ENCODE peak calls at places on chromosomes 6 and 20, in eight cellular contexts. J is kidney; I is CD8-positive, alpha-beta T cell; E is astrocyte of the spinal cord; U is HL-60; B is HepG2; H is cardiac muscle cell; A is Peyer's patch. N is an unnamed sample.

GRCh38 chr6:30889138-30889885 is 5.0 kb downstream of the DDR1 start:
- DNase-seq in J (no peak), I (no peak), E (no peak), U (no peak), B (no peak), H (no peak), A (no peak), N (no peak)

GRCh38 chr6:55569638-55570037 is 9.4 kb downstream of the HMGCLL1 start:
- DNase-seq in J (no peak), I (no peak), E (no peak), U (no peak), B (no peak), H (no peak), A (no peak), N (no peak)

GRCh38 chr20:34522969-34523871 is 7.0 kb downstream of the DYNLRB1 start:
- DNase-seq in J (no peak), I (peak), E (peak), U (no peak), B (peak), H (peak), A (peak), N (peak)

GRCh38 chr6:158131926-158132325 is 36.1 kb downstream of the SERAC1 start:
- DNase-seq in J (no peak), I (no peak), E (no peak), U (peak), B (peak), H (peak), A (no peak), N (peak)

GRCh38 chr20:55386686-55387085 is 618.6 kb downstream of the CBLN4 start:
- DNase-seq in J (no peak), I (no peak), E (no peak), U (no peak), B (no peak), H (no peak), A (no peak), N (no peak)

GRCh38 chr20:22288957-22289356 is 295.4 kb downstream of the FOXA2 start:
- DNase-seq in J (no peak), I (no peak), E (no peak), U (no peak), B (no peak), H (no peak), A (no peak), N (no peak)

GRCh38 chr20:33896509-33896908 is 85.4 kb downstream of the CHMP4B start:
- DNase-seq in J (no peak), I (no peak), E (peak), U (no peak), B (no peak), H (no peak), A (no peak), N (peak)

GRCh38 chr6:144286503-144287393 is 1.6 kb downstream of the UTRN start:
- DNase-seq in J (peak), I (no peak), E (peak), U (peak), B (peak), H (peak), A (peak), N (peak)

GRCh38 chr6:45609141-45609638 is 231.5 kb upstream of the SUPT3H start:
- DNase-seq in J (no peak), I (no peak), E (peak), U (no peak), B (no peak), H (no peak), A (no peak), N (peak)

GRCh38 chr20:31394900-31395299 is 4.5 kb upstream of the DEFB119 start:
- DNase-seq in J (no peak), I (no peak), E (no peak), U (no peak), B (no peak), H (no peak), A (no peak), N (no peak)

GRCh38 chr6:47256981-47257730 is 52.5 kb downstream of the TNFRSF21 start:
- DNase-seq in J (no peak), I (no peak), E (no peak), U (no peak), B (no peak), H (no peak), A (no peak), N (no peak)

GRCh38 chr6:36627801-36628246 is 33.7 kb downstream of the SRSF3 start:
- DNase-seq in J (peak), I (no peak), E (peak), U (no peak), B (no peak), H (no peak), A (peak), N (peak)

GRCh38 chr6:104633125-104633524 is 226.6 kb downstream of the HACE1 start:
- DNase-seq in J (no peak), I (no peak), E (no peak), U (no peak), B (no peak), H (no peak), A (no peak), N (peak)

GRCh38 chr20:6623989-6624388 is 143.5 kb upstream of the BMP2 start:
- DNase-seq in J (no peak), I (no peak), E (no peak), U (no peak), B (peak), H (peak), A (no peak), N (no peak)

GRCh38 chr6:80182291-80182690 is 75.8 kb downstream of the BCKDHB start:
- DNase-seq in J (no peak), I (no peak), E (peak), U (no peak), B (no peak), H (no peak), A (no peak), N (peak)

GRCh38 chr20:43389839-43390626 is 67.7 kb upstream of the SRSF6 start:
- DNase-seq in J (no peak), I (no peak), E (no peak), U (no peak), B (no peak), H (peak), A (no peak), N (no peak)

GRCh38 chr6:44697333-44697732 is 309.8 kb downstream of the CDC5L start:
- DNase-seq in J (no peak), I (no peak), E (no peak), U (no peak), B (no peak), H (no peak), A (no peak), N (peak)

GRCh38 chr20:52104546-52105044 is 87.0 kb downstream of the ZFP64 start:
- DNase-seq in J (no peak), I (no peak), E (peak), U (no peak), B (no peak), H (peak), A (no peak), N (peak)

GRCh38 chr6:48183174-48183573 is 72.2 kb upstream of the PTCHD4 start:
- DNase-seq in J (no peak), I (no peak), E (no peak), U (no peak), B (peak), H (no peak), A (no peak), N (no peak)

GRCh38 chr6:106963544-106963943 is 11.0 kb downstream of the CD24 start:
- DNase-seq in J (no peak), I (no peak), E (no peak), U (no peak), B (no peak), H (no peak), A (no peak), N (no peak)

GRCh38 chr6:54238407-54238806 is 69.8 kb upstream of the TINAG start:
- DNase-seq in J (no peak), I (no peak), E (peak), U (no peak), B (no peak), H (peak), A (no peak), N (peak)

GRCh38 chr6:31882344-31882743 is 3.5 kb upstream of the SLC44A4 start:
- DNase-seq in J (peak), I (no peak), E (no peak), U (no peak), B (no peak), H (no peak), A (no peak), N (peak)

GRCh38 chr20:25220810-25221591 is 25.5 kb downstream of the ENTPD6 start:
- DNase-seq in J (peak), I (no peak), E (no peak), U (no peak), B (no peak), H (no peak), A (no peak), N (no peak)

GRCh38 chr6:10613077-10613476 is 81.3 kb downstream of the C6orf52 start:
- DNase-seq in J (no peak), I (no peak), E (peak), U (no peak), B (peak), H (no peak), A (no peak), N (no peak)

GRCh38 chr6:118783931-118784528 is 109.9 kb upstream of the ASF1A start:
- DNase-seq in J (no peak), I (no peak), E (no peak), U (no peak), B (no peak), H (peak), A (no peak), N (no peak)

GRCh38 chr6:91376686-91377085 is 789.8 kb upstream of the MAP3K7 start:
- DNase-seq in J (no peak), I (no peak), E (no peak), U (no peak), B (no peak), H (no peak), A (no peak), N (no peak)

GRCh38 chr6:50819527-50819905 is 845 bp downstream of the TFAP2B start:
- DNase-seq in J (peak), I (no peak), E (no peak), U (no peak), B (no peak), H (peak), A (no peak), N (peak)

GRCh38 chr6:50818673-50819072 is at the start of gene TFAP2B:
- DNase-seq in J (no peak), I (no peak), E (no peak), U (no peak), B (no peak), H (no peak), A (no peak), N (no peak)

GRCh38 chr6:50821431-50822077 is 2.9 kb downstream of the TFAP2B start:
- DNase-seq in J (no peak), I (no peak), E (no peak), U (no peak), B (no peak), H (no peak), A (no peak), N (no peak)

GRCh38 chr6:50820590-50821234 is 2.0 kb downstream of the TFAP2B start:
- DNase-seq in J (peak), I (no peak), E (no peak), U (no peak), B (no peak), H (no peak), A (no peak), N (no peak)

GRCh38 chr6:50819906-50820589 is 1.4 kb downstream of the TFAP2B start:
- DNase-seq in J (peak), I (no peak), E (no peak), U (no peak), B (no peak), H (no peak), A (no peak), N (no peak)
- H3K4me3 ChIP-seq in J (peak), I (no peak), E (no peak), U (no peak), B (no peak), H (no peak), A (no peak), N (no peak)

GRCh38 chr20:56957737-56958553 is 308.5 kb downstream of the BMP7 start:
- DNase-seq in J (no peak), I (no peak), E (peak), U (no peak), B (no peak), H (peak), A (no peak), N (no peak)
- TF ChIP-seq CTCF in J (no peak), I (no peak), E (no peak), U (no peak), B (no peak), H (no peak), A (no peak), N (no peak)

GRCh38 chr6:41688256-41688965 is 47.0 kb downstream of the TFEB start:
- DNase-seq in J (no peak), I (no peak), E (no peak), U (no peak), B (no peak), H (no peak), A (no peak), N (no peak)

GRCh38 chr6:41690541-41691330 is 44.7 kb downstream of the TFEB start:
- DNase-seq in J (peak), I (no peak), E (no peak), U (no peak), B (no peak), H (no peak), A (peak), N (no peak)

GRCh38 chr6:41691426-41692079 is 43.9 kb downstream of the TFEB start:
- DNase-seq in J (peak), I (no peak), E (no peak), U (no peak), B (no peak), H (no peak), A (no peak), N (no peak)

GRCh38 chr6:41687501-41688175 is 47.8 kb downstream of the TFEB start:
- DNase-seq in J (no peak), I (no peak), E (no peak), U (no peak), B (no peak), H (no peak), A (peak), N (no peak)

DNA sequence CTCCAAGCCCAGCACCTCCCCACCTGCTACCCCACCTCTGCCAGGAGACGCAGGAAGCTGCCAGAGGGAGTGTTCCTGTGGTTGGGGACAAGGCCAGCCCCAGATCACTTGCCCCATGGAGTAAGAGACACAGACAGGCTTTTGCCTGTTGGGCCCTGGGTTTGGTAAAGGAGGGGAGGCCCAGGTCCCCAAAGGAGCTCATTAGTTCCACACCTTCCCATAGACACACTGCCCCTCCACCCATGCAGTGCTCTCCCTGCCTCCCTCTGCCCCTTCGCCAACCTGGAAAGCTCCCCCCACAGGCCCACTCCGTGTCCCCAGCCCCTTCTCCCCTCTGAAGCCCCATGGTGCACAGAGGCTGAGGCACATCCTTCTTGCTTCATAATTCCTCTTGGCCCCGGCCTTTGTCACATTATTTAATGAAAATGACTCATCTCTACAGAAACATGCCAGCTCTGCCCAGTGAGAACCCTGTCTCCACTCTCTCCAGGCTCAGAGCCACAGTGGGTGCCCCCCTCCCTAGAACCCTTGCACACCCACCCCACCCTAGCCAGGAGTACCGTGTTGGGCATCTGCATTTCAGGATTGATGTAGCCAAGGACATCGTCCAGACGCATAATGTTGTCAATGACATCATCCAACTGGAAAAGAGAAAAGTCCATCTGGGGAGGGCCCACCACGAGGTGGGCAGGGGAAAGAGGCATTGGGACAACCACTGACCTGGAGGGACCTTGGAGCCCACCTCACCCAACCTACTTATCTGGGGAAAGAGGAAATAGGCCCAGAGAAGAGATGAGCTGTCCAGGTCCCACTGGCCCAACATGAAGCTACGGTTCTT is 46.0 kb downstream of the TFEB start:
- DNase-seq in J (peak), I (no peak), E (peak), U (no peak), B (no peak), H (no peak), A (peak), N (peak)
- H3K4me3 ChIP-seq in J (no peak), I (no peak), E (no peak), U (no peak), B (no peak), H (no peak), A (no peak), N (no peak)

GRCh38 chr6:19772891-19773290 is 64.3 kb upstream of the ID4 start:
- DNase-seq in J (no peak), I (no peak), E (no peak), U (no peak), B (no peak), H (no peak), A (no peak), N (no peak)
- TF ChIP-seq CTCF in J (no peak), I (no peak), E (no peak), U (no peak), B (no peak), H (peak), A (no peak), N (peak)

N was measured in fibroblast of pulmonary artery.